ENCODE peak calls at places on chromosomes 16 and 17, in seven cellular contexts. K is heart right ventricle, U is omental fat pad, G is epithelial cell of esophagus, W is HepG2, O is ascending aorta, C is MM.1S. X is an unnamed sample.

GRCh38 chr17:82647593-82648164 is 565 bp downstream of the WDR45B start:
- DNase-seq in K (peak; percentile 50), U (no peak), G (peak; percentile 36), W (no peak), O (peak; percentile 71), C (peak; percentile 30), X (peak; percentile 72)

GRCh38 chr16:78591682-78592103 is 492.2 kb downstream of the WWOX start:
- DNase-seq in K (no peak), U (no peak), G (no peak), W (no peak), O (no peak), C (no peak), X (no peak)

GRCh38 chr17:8163978-8164814 is 1.4 kb upstream of the VAMP2 start:
- DNase-seq in K (peak; percentile 82), U (no peak), G (peak; percentile 45), W (no peak), O (peak; percentile 87), C (no peak), X (no peak)

GRCh38 chr17:38448208-38448776 is 20.0 kb downstream of the ARHGAP23 start:
- DNase-seq in K (no peak), U (no peak), G (peak; percentile 47), W (no peak), O (no peak), C (no peak), X (no peak)

GRCh38 chr16:4613636-4614570 is 785 bp downstream of the UBALD1 start:
- DNase-seq in K (peak; percentile 43), U (no peak), G (peak; percentile 32), W (peak; percentile 42), O (no peak), C (no peak), X (peak; percentile 76)

GRCh38 chr17:55676274-55676673 is 46.4 kb downstream of the TMEM100 start:
- DNase-seq in K (no peak), U (no peak), G (no peak), W (no peak), O (no peak), C (no peak), X (no peak)

GRCh38 chr17:31226373-31226772 is 70.7 kb downstream of the OMG start:
- DNase-seq in K (no peak), U (no peak), G (no peak), W (no peak), O (no peak), C (no peak), X (no peak)

GRCh38 chr16:65214196-65214595 is 92.3 kb upstream of the CDH11 start:
- DNase-seq in K (no peak), U (no peak), G (peak; percentile 59), W (no peak), O (no peak), C (no peak), X (no peak)

GRCh38 chr17:63426041-63426916 is 19.8 kb downstream of the CYB561 start:
- DNase-seq in K (no peak), U (no peak), G (no peak), W (no peak), O (peak; percentile 46), C (no peak), X (no peak)

GRCh38 chr17:40177275-40177874 is at the start of gene RAPGEFL1:
- DNase-seq in K (peak; percentile 82), U (peak; percentile 57), G (peak; percentile 88), W (no peak), O (peak; percentile 80), C (peak; percentile 57), X (peak; percentile 93)

GRCh38 chr17:36947922-36948716 is 635 bp upstream of the AATF start:
- DNase-seq in K (no peak), U (no peak), G (no peak), W (no peak), O (no peak), C (no peak), X (peak; percentile 40)

GRCh38 chr17:67171560-67171959 is 73.4 kb downstream of the HELZ start:
- DNase-seq in K (no peak), U (no peak), G (no peak), W (no peak), O (no peak), C (peak; percentile 79), X (peak; percentile 50)

GRCh38 chr17:50037321-50038107 is 18.4 kb upstream of the ITGA3 start:
- DNase-seq in K (peak; percentile 38), U (no peak), G (peak; percentile 54), W (no peak), O (peak; percentile 87), C (no peak), X (no peak)

GRCh38 chr16:54007504-54007903 is 279.1 kb downstream of the IRX3 start:
- DNase-seq in K (no peak), U (no peak), G (no peak), W (no peak), O (no peak), C (no peak), X (no peak)

GRCh38 chr17:27529230-27529796 is 73.1 kb downstream of the KSR1 start:
- DNase-seq in K (no peak), U (no peak), G (peak; percentile 51), W (no peak), O (no peak), C (no peak), X (no peak)

GRCh38 chr17:30524847-30525246 is 47.6 kb downstream of the GOSR1 start:
- DNase-seq in K (no peak), U (no peak), G (no peak), W (no peak), O (no peak), C (no peak), X (no peak)

GRCh38 chr17:48593840-48594411 is 347 bp upstream of the HOXB5 start:
- DNase-seq in K (peak; percentile 76), U (no peak), G (peak; percentile 68), W (peak; percentile 31), O (peak; percentile 89), C (peak; percentile 59), X (peak; percentile 94)

GRCh38 chr17:78112508-78113471 is 15.8 kb downstream of the TMC6 start:
- DNase-seq in K (peak; percentile 85), U (peak; percentile 79), G (peak; percentile 56), W (peak; percentile 52), O (peak; percentile 82), C (peak; percentile 75), X (peak; percentile 90)

GRCh38 chr17:31582151-31582907 is 190.9 kb downstream of the RAB11FIP4 start:
- DNase-seq in K (peak; percentile 71), U (no peak), G (no peak), W (no peak), O (peak; percentile 85), C (peak; percentile 33), X (peak; percentile 61)

GRCh38 chr17:59426031-59426430 is 94.6 kb downstream of the YPEL2 start:
- DNase-seq in K (no peak), U (no peak), G (no peak), W (no peak), O (no peak), C (no peak), X (no peak)

GRCh38 chr16:89495121-89495520 is 4.8 kb upstream of the ANKRD11 start:
- DNase-seq in K (no peak), U (no peak), G (no peak), W (no peak), O (no peak), C (no peak), X (no peak)

GRCh38 chr16:1870365-1871082 is 1.4 kb downstream of the MEIOB start:
- DNase-seq in K (no peak), U (no peak), G (peak; percentile 91), W (peak; percentile 89), O (no peak), C (no peak), X (no peak)

GRCh38 chr16:89733792-89734191 is 12.5 kb downstream of the ZNF276 start:
- DNase-seq in K (no peak), U (no peak), G (no peak), W (no peak), O (no peak), C (no peak), X (no peak)

GRCh38 chr16:68399456-68399855 is 48.9 kb downstream of the SMPD3 start:
- DNase-seq in K (no peak), U (no peak), G (no peak), W (no peak), O (no peak), C (no peak), X (no peak)

GRCh38 chr16:57001026-57001669 is 11.8 kb downstream of the NLRC5 start:
- DNase-seq in K (no peak), U (no peak), G (no peak), W (no peak), O (no peak), C (no peak), X (no peak)

GRCh38 chr17:44221862-44222111 is 2.3 kb upstream of the UBTF start:
- DNase-seq in K (no peak), U (no peak), G (no peak), W (no peak), O (no peak), C (no peak), X (no peak)

GRCh38 chr17:44219636-44220210 is at the start of gene UBTF:
- DNase-seq in K (peak; percentile 80), U (no peak), G (peak; percentile 67), W (peak; percentile 51), O (peak; percentile 76), C (peak; percentile 63), X (peak; percentile 72)

GRCh38 chr17:44222112-44222869 is 2.8 kb upstream of the UBTF start:
- DNase-seq in K (peak; percentile 81), U (no peak), G (peak; percentile 62), W (peak; percentile 66), O (peak; percentile 91), C (peak; percentile 50), X (peak; percentile 84)

GRCh38 chr17:44220211-44221071 is 966 bp upstream of the UBTF start:
- DNase-seq in K (peak; percentile 64), U (no peak), G (peak; percentile 59), W (no peak), O (no peak), C (peak; percentile 60), X (peak; percentile 75)

GRCh38 chr17:44221072-44221861 is 1.8 kb upstream of the UBTF start:
- DNase-seq in K (peak; percentile 84), U (no peak), G (peak; percentile 86), W (peak; percentile 78), O (peak; percentile 85), C (peak; percentile 74), X (peak; percentile 87)
- TF ChIP-seq CTCF in K (no peak), U (no peak), G (no peak), W (peak; percentile 27), O (no peak), C (no peak), X (no peak)

GRCh38 chr17:74750327-74751069 is 2.1 kb downstream of the NHERF1 start:
- DNase-seq in K (no peak), U (no peak), G (no peak), W (peak; percentile 93), O (no peak), C (no peak), X (no peak)
- TF ChIP-seq CTCF in K (no peak), U (no peak), G (no peak), W (peak; percentile 20), O (no peak), C (no peak), X (no peak)

GRCh38 chr16:51146256-51146924 is 4.7 kb downstream of the SALL1 start:
- DNase-seq in K (no peak), U (no peak), G (no peak), W (no peak), O (no peak), C (no peak), X (no peak)
- TF ChIP-seq CTCF in K (no peak), U (no peak), G (peak; percentile 26), W (peak; percentile 44), O (no peak), C (no peak), X (no peak)

DNA sequence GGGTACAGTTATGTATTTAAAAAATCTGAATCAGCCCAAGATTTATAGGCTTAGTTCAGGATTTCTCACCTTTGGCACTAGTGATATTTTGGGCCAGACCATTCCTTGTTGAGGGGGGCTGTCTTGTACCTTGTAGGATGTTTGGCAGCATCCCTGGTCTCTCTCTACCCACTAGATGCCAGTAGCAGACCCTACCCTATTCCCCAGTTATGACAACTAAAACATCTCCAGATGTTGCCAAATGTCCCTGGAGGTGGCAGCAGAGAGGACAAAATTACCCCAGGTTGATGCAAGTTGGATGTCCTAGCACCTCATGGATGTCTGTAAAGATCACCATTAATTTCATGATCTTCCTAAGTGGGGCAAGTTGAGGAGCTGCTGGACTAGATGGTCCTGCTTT is 45.8 kb downstream of the SYT17 start:
- DNase-seq in K (no peak), U (no peak), G (no peak), W (peak; percentile 47), O (no peak), C (no peak), X (no peak)
- TF ChIP-seq CTCF in K (no peak), U (no peak), G (no peak), W (peak; percentile 51), O (no peak), C (peak; percentile 19), X (no peak)